ENCODE peak calls at places on chromosome 2, in six cellular contexts. One of them, this sample, is unnamed.

GRCh38 chr2:191180712-191181111 is 29.9 kb upstream of the STAT4 start:
- DNase-seq in KG1: no peak
- DNase-seq in T-helper 9 cell: no peak
- DNase-seq in GM04504: peak; percentile 35
- DNase-seq in spleen: no peak
- DNase-seq in GM12865: no peak
- DNase-seq in this sample: no peak

GRCh38 chr2:240519396-240520142 is 38.2 kb downstream of the ANKMY1 start:
- DNase-seq in KG1: no peak
- DNase-seq in T-helper 9 cell: no peak
- DNase-seq in GM04504: peak; percentile 2
- DNase-seq in spleen: peak; percentile 47
- DNase-seq in GM12865: no peak
- DNase-seq in this sample: no peak

GRCh38 chr2:226211439-226211838 is 588.2 kb downstream of the IRS1 start:
- DNase-seq in KG1: no peak
- DNase-seq in T-helper 9 cell: no peak
- DNase-seq in GM04504: peak; percentile 76
- DNase-seq in spleen: no peak
- DNase-seq in GM12865: no peak
- DNase-seq in this sample: peak; percentile 32

GRCh38 chr2:144331652-144332355 is 188.1 kb downstream of the ZEB2 start:
- DNase-seq in KG1: peak; percentile 78
- DNase-seq in T-helper 9 cell: peak; percentile 64
- DNase-seq in GM04504: no peak
- DNase-seq in spleen: peak; percentile 95
- DNase-seq in GM12865: no peak
- DNase-seq in this sample: no peak

GRCh38 chr2:127174977-127175376 is 45.1 kb downstream of the CYP27C1 start:
- DNase-seq in KG1: no peak
- DNase-seq in T-helper 9 cell: no peak
- DNase-seq in GM04504: no peak
- DNase-seq in spleen: peak; percentile 48
- DNase-seq in GM12865: no peak
- DNase-seq in this sample: no peak

GRCh38 chr2:71613566-71613952 is 160.2 kb downstream of the DYSF start:
- DNase-seq in KG1: no peak
- DNase-seq in T-helper 9 cell: no peak
- DNase-seq in GM04504: no peak
- DNase-seq in spleen: no peak
- DNase-seq in GM12865: no peak
- DNase-seq in this sample: no peak

GRCh38 chr2:215829261-215829660 is 184.1 kb downstream of the MREG start:
- DNase-seq in KG1: no peak
- DNase-seq in T-helper 9 cell: no peak
- DNase-seq in GM04504: no peak
- DNase-seq in spleen: no peak
- DNase-seq in GM12865: no peak
- DNase-seq in this sample: no peak

GRCh38 chr2:119608553-119608952 is 64.3 kb downstream of the CFAP221 start:
- DNase-seq in KG1: no peak
- DNase-seq in T-helper 9 cell: no peak
- DNase-seq in GM04504: no peak
- DNase-seq in spleen: no peak
- DNase-seq in GM12865: no peak
- DNase-seq in this sample: no peak

GRCh38 chr2:201118121-201118956 is 2.4 kb downstream of the CFLAR start:
- DNase-seq in KG1: peak; percentile 93
- DNase-seq in T-helper 9 cell: peak; percentile 78
- DNase-seq in GM04504: peak; percentile 60
- DNase-seq in spleen: peak; percentile 96
- DNase-seq in GM12865: peak; percentile 97
- DNase-seq in this sample: peak; percentile 37

GRCh38 chr2:86263956-86264355 is 64.7 kb downstream of the MRPL35 start:
- DNase-seq in KG1: no peak
- DNase-seq in T-helper 9 cell: no peak
- DNase-seq in GM04504: no peak
- DNase-seq in spleen: no peak
- DNase-seq in GM12865: no peak
- DNase-seq in this sample: no peak

GRCh38 chr2:207121784-207122183 is 44.0 kb downstream of the KLF7 start:
- DNase-seq in KG1: no peak
- DNase-seq in T-helper 9 cell: no peak
- DNase-seq in GM04504: peak; percentile 50
- DNase-seq in spleen: no peak
- DNase-seq in GM12865: no peak
- DNase-seq in this sample: peak; percentile 39

GRCh38 chr2:182208421-182208820 is 218.4 kb downstream of the PDE1A start:
- DNase-seq in KG1: no peak
- DNase-seq in T-helper 9 cell: no peak
- DNase-seq in GM04504: no peak
- DNase-seq in spleen: no peak
- DNase-seq in GM12865: no peak
- DNase-seq in this sample: no peak

GRCh38 chr2:180449171-180449570 is 442.1 kb upstream of the CWC22 start:
- DNase-seq in KG1: no peak
- DNase-seq in T-helper 9 cell: no peak
- DNase-seq in GM04504: no peak
- DNase-seq in spleen: no peak
- DNase-seq in GM12865: no peak
- DNase-seq in this sample: no peak

GRCh38 chr2:143428700-143429099 is 299.5 kb downstream of the ARHGAP15 start:
- DNase-seq in KG1: no peak
- DNase-seq in T-helper 9 cell: no peak
- DNase-seq in GM04504: no peak
- DNase-seq in spleen: no peak
- DNase-seq in GM12865: no peak
- DNase-seq in this sample: no peak

GRCh38 chr2:61951876-61952275 is 46.4 kb downstream of the COMMD1 start:
- DNase-seq in KG1: no peak
- DNase-seq in T-helper 9 cell: no peak
- DNase-seq in GM04504: no peak
- DNase-seq in spleen: no peak
- DNase-seq in GM12865: no peak
- DNase-seq in this sample: no peak

GRCh38 chr2:27901219-27901618 is 10.7 kb downstream of the BABAM2 start:
- DNase-seq in KG1: no peak
- DNase-seq in T-helper 9 cell: no peak
- DNase-seq in GM04504: no peak
- DNase-seq in spleen: no peak
- DNase-seq in GM12865: no peak
- DNase-seq in this sample: no peak

GRCh38 chr2:207288628-207289027 is 122.9 kb upstream of the KLF7 start:
- DNase-seq in KG1: no peak
- DNase-seq in T-helper 9 cell: no peak
- DNase-seq in GM04504: no peak
- DNase-seq in spleen: no peak
- DNase-seq in GM12865: peak; percentile 72
- DNase-seq in this sample: no peak

GRCh38 chr2:219175928-219176817 is 552 bp downstream of the CNPPD1 start:
- DNase-seq in KG1: peak; percentile 21
- DNase-seq in T-helper 9 cell: no peak
- DNase-seq in GM04504: no peak
- DNase-seq in spleen: peak; percentile 93
- DNase-seq in GM12865: peak; percentile 62
- DNase-seq in this sample: no peak

GRCh38 chr2:121505005-121505404 is 25.7 kb upstream of the RNU4ATAC start:
- DNase-seq in KG1: no peak
- DNase-seq in T-helper 9 cell: no peak
- DNase-seq in GM04504: peak; percentile 40
- DNase-seq in spleen: no peak
- DNase-seq in GM12865: no peak
- DNase-seq in this sample: peak; percentile 58

GRCh38 chr2:10978112-10978670 is 66.5 kb downstream of the KCNF1 start:
- DNase-seq in KG1: no peak
- DNase-seq in T-helper 9 cell: no peak
- DNase-seq in GM04504: no peak
- DNase-seq in spleen: no peak
- DNase-seq in GM12865: no peak
- DNase-seq in this sample: no peak

GRCh38 chr2:100766806-100767205 is 53.1 kb upstream of the NPAS2 start:
- DNase-seq in KG1: no peak
- DNase-seq in T-helper 9 cell: no peak
- DNase-seq in GM04504: no peak
- DNase-seq in spleen: no peak
- DNase-seq in GM12865: no peak
- DNase-seq in this sample: no peak

GRCh38 chr2:50491541-50492114 is 540.3 kb downstream of the NRXN1 start:
- DNase-seq in KG1: peak; percentile 25
- DNase-seq in T-helper 9 cell: no peak
- DNase-seq in GM04504: peak; percentile 1
- DNase-seq in spleen: no peak
- DNase-seq in GM12865: peak; percentile 43
- DNase-seq in this sample: peak; percentile 20

GRCh38 chr2:8486141-8486540 is 195.7 kb upstream of the ID2 start:
- DNase-seq in KG1: no peak
- DNase-seq in T-helper 9 cell: no peak
- DNase-seq in GM04504: no peak
- DNase-seq in spleen: no peak
- DNase-seq in GM12865: no peak
- DNase-seq in this sample: no peak

GRCh38 chr2:240499309-240500301 is 58.2 kb downstream of the ANKMY1 start:
- DNase-seq in KG1: no peak
- DNase-seq in T-helper 9 cell: no peak
- DNase-seq in GM04504: no peak
- DNase-seq in spleen: peak; percentile 67
- DNase-seq in GM12865: no peak
- DNase-seq in this sample: no peak

GRCh38 chr2:217396586-217396985 is 536.7 kb upstream of the TNP1 start:
- DNase-seq in KG1: no peak
- DNase-seq in T-helper 9 cell: no peak
- DNase-seq in GM04504: no peak
- DNase-seq in spleen: no peak
- DNase-seq in GM12865: no peak
- DNase-seq in this sample: no peak

GRCh38 chr2:239300242-239300641 is 100.6 kb downstream of the HDAC4 start:
- DNase-seq in KG1: no peak
- DNase-seq in T-helper 9 cell: no peak
- DNase-seq in GM04504: no peak
- DNase-seq in spleen: peak; percentile 25
- DNase-seq in GM12865: no peak
- DNase-seq in this sample: no peak

GRCh38 chr2:2877427-2877826 is 500.2 kb downstream of the EIPR1 start:
- DNase-seq in KG1: no peak
- DNase-seq in T-helper 9 cell: no peak
- DNase-seq in GM04504: no peak
- DNase-seq in spleen: no peak
- DNase-seq in GM12865: no peak
- DNase-seq in this sample: no peak

GRCh38 chr2:221571108-221571390 is 1.1 kb downstream of the EPHA4 start:
- DNase-seq in KG1: no peak
- DNase-seq in T-helper 9 cell: peak; percentile 11
- DNase-seq in GM04504: no peak
- DNase-seq in spleen: peak; percentile 75
- DNase-seq in GM12865: peak; percentile 16
- DNase-seq in this sample: no peak

GRCh38 chr2:105328281-105329196 is 996 bp downstream of the TGFBRAP1 start:
- DNase-seq in KG1: no peak
- DNase-seq in T-helper 9 cell: peak; percentile 9
- DNase-seq in GM04504: no peak
- DNase-seq in spleen: peak; percentile 79
- DNase-seq in GM12865: peak; percentile 69
- DNase-seq in this sample: no peak

GRCh38 chr2:224584111-224584764 is 925 bp downstream of the CUL3 start:
- DNase-seq in KG1: no peak
- DNase-seq in T-helper 9 cell: peak; percentile 10
- DNase-seq in GM04504: no peak
- DNase-seq in spleen: peak; percentile 88
- DNase-seq in GM12865: peak; percentile 37
- DNase-seq in this sample: no peak

GRCh38 chr2:214492608-214493007 is 81.8 kb downstream of the VWC2L start:
- DNase-seq in KG1: no peak
- DNase-seq in T-helper 9 cell: no peak
- DNase-seq in GM04504: no peak
- DNase-seq in spleen: no peak
- DNase-seq in GM12865: no peak
- DNase-seq in this sample: no peak

GRCh38 chr2:121099329-121100318 is 185.4 kb downstream of the TFCP2L1 start:
- DNase-seq in KG1: no peak
- DNase-seq in T-helper 9 cell: no peak
- DNase-seq in GM04504: no peak
- DNase-seq in spleen: peak; percentile 42
- DNase-seq in GM12865: no peak
- DNase-seq in this sample: no peak

GRCh38 chr2:216922170-216922780 is 62.4 kb upstream of the TNP1 start:
- DNase-seq in KG1: no peak
- DNase-seq in T-helper 9 cell: no peak
- DNase-seq in GM04504: no peak
- DNase-seq in spleen: no peak
- DNase-seq in GM12865: peak; percentile 16
- DNase-seq in this sample: no peak

This sample was measured in AG04450.